ENCODE peak calls at places on chromosome 11, in nine cellular contexts. One of them, this sample, is unnamed.

GRCh38 chr11:115379528-115379927 is 124.7 kb downstream of the CADM1 start:
- DNase-seq in cardiac fibroblast: no peak
- DNase-seq in fibroblast of lung: peak
- DNase-seq in hepatocyte: no peak
- DNase-seq in fibroblast of pulmonary artery: no peak
- DNase-seq in stimulated activated naive B cell treated with anti-CD40 and anti-IgM and Interleukin-4, amounts not matched to agents 10 μg/mL and 1 μg/mL and 100 μg/mL, for 72 hours: no peak
- DNase-seq in NCI-H460: no peak
- DNase-seq in choroid plexus epithelial cell: no peak
- DNase-seq in Calu3: no peak
- DNase-seq in this sample: no peak

GRCh38 chr11:44564653-44565007 is 833 bp upstream of the CD82 start:
- DNase-seq in cardiac fibroblast: peak
- DNase-seq in fibroblast of lung: peak
- DNase-seq in hepatocyte: peak
- DNase-seq in fibroblast of pulmonary artery: peak
- DNase-seq in stimulated activated naive B cell treated with anti-CD40 and anti-IgM and Interleukin-4, amounts not matched to agents 10 μg/mL and 1 μg/mL and 100 μg/mL, for 72 hours: no peak
- DNase-seq in NCI-H460: peak
- DNase-seq in choroid plexus epithelial cell: peak
- DNase-seq in Calu3: peak
- DNase-seq in this sample: peak

GRCh38 chr11:61827573-61828378 is at the start of gene FADS2:
- DNase-seq in cardiac fibroblast: peak
- DNase-seq in fibroblast of lung: peak
- DNase-seq in hepatocyte: peak
- DNase-seq in fibroblast of pulmonary artery: peak
- DNase-seq in stimulated activated naive B cell treated with anti-CD40 and anti-IgM and Interleukin-4, amounts not matched to agents 10 μg/mL and 1 μg/mL and 100 μg/mL, for 72 hours: peak
- DNase-seq in NCI-H460: no peak
- DNase-seq in choroid plexus epithelial cell: peak
- DNase-seq in Calu3: peak
- DNase-seq in this sample: peak

GRCh38 chr11:90650124-90650523 is 427.3 kb upstream of the CHORDC1 start:
- DNase-seq in cardiac fibroblast: no peak
- DNase-seq in fibroblast of lung: no peak
- DNase-seq in hepatocyte: no peak
- DNase-seq in fibroblast of pulmonary artery: no peak
- DNase-seq in stimulated activated naive B cell treated with anti-CD40 and anti-IgM and Interleukin-4, amounts not matched to agents 10 μg/mL and 1 μg/mL and 100 μg/mL, for 72 hours: no peak
- DNase-seq in NCI-H460: no peak
- DNase-seq in choroid plexus epithelial cell: no peak
- DNase-seq in Calu3: no peak
- DNase-seq in this sample: no peak

GRCh38 chr11:11211888-11212287 is 141.2 kb downstream of the CSNK2A3 start:
- DNase-seq in cardiac fibroblast: no peak
- DNase-seq in fibroblast of lung: no peak
- DNase-seq in hepatocyte: no peak
- DNase-seq in fibroblast of pulmonary artery: no peak
- DNase-seq in stimulated activated naive B cell treated with anti-CD40 and anti-IgM and Interleukin-4, amounts not matched to agents 10 μg/mL and 1 μg/mL and 100 μg/mL, for 72 hours: no peak
- DNase-seq in NCI-H460: no peak
- DNase-seq in choroid plexus epithelial cell: no peak
- DNase-seq in Calu3: no peak
- DNase-seq in this sample: no peak

GRCh38 chr11:104120493-104121200 is 43.3 kb downstream of the PDGFD start:
- DNase-seq in cardiac fibroblast: no peak
- DNase-seq in fibroblast of lung: no peak
- DNase-seq in hepatocyte: peak
- DNase-seq in fibroblast of pulmonary artery: no peak
- DNase-seq in stimulated activated naive B cell treated with anti-CD40 and anti-IgM and Interleukin-4, amounts not matched to agents 10 μg/mL and 1 μg/mL and 100 μg/mL, for 72 hours: no peak
- DNase-seq in NCI-H460: no peak
- DNase-seq in choroid plexus epithelial cell: no peak
- DNase-seq in Calu3: no peak
- DNase-seq in this sample: no peak

GRCh38 chr11:119470316-119471266 is 47.6 kb upstream of the THY1 start:
- DNase-seq in cardiac fibroblast: peak
- DNase-seq in fibroblast of lung: peak
- DNase-seq in hepatocyte: no peak
- DNase-seq in fibroblast of pulmonary artery: peak
- DNase-seq in stimulated activated naive B cell treated with anti-CD40 and anti-IgM and Interleukin-4, amounts not matched to agents 10 μg/mL and 1 μg/mL and 100 μg/mL, for 72 hours: no peak
- DNase-seq in NCI-H460: no peak
- DNase-seq in choroid plexus epithelial cell: peak
- DNase-seq in Calu3: no peak
- DNase-seq in this sample: peak

GRCh38 chr11:1546536-1547466 is 25.3 kb downstream of the DUSP8 start:
- DNase-seq in cardiac fibroblast: peak
- DNase-seq in fibroblast of lung: peak
- DNase-seq in hepatocyte: peak
- DNase-seq in fibroblast of pulmonary artery: peak
- DNase-seq in stimulated activated naive B cell treated with anti-CD40 and anti-IgM and Interleukin-4, amounts not matched to agents 10 μg/mL and 1 μg/mL and 100 μg/mL, for 72 hours: no peak
- DNase-seq in NCI-H460: no peak
- DNase-seq in choroid plexus epithelial cell: peak
- DNase-seq in Calu3: peak
- DNase-seq in this sample: no peak

GRCh38 chr11:122850076-122850631 is 11.9 kb downstream of the CRTAM start:
- DNase-seq in cardiac fibroblast: peak
- DNase-seq in fibroblast of lung: no peak
- DNase-seq in hepatocyte: peak
- DNase-seq in fibroblast of pulmonary artery: peak
- DNase-seq in stimulated activated naive B cell treated with anti-CD40 and anti-IgM and Interleukin-4, amounts not matched to agents 10 μg/mL and 1 μg/mL and 100 μg/mL, for 72 hours: no peak
- DNase-seq in NCI-H460: no peak
- DNase-seq in choroid plexus epithelial cell: peak
- DNase-seq in Calu3: no peak
- DNase-seq in this sample: peak

GRCh38 chr11:126061707-126062678 is 673 bp downstream of the CDON start:
- DNase-seq in cardiac fibroblast: peak
- DNase-seq in fibroblast of lung: peak
- DNase-seq in hepatocyte: peak
- DNase-seq in fibroblast of pulmonary artery: peak
- DNase-seq in stimulated activated naive B cell treated with anti-CD40 and anti-IgM and Interleukin-4, amounts not matched to agents 10 μg/mL and 1 μg/mL and 100 μg/mL, for 72 hours: peak
- DNase-seq in NCI-H460: peak
- DNase-seq in choroid plexus epithelial cell: peak
- DNase-seq in Calu3: peak
- DNase-seq in this sample: peak

GRCh38 chr11:71322192-71322735 is 69.9 kb upstream of the SHANK2 start:
- DNase-seq in cardiac fibroblast: no peak
- DNase-seq in fibroblast of lung: no peak
- DNase-seq in hepatocyte: no peak
- DNase-seq in fibroblast of pulmonary artery: no peak
- DNase-seq in stimulated activated naive B cell treated with anti-CD40 and anti-IgM and Interleukin-4, amounts not matched to agents 10 μg/mL and 1 μg/mL and 100 μg/mL, for 72 hours: no peak
- DNase-seq in NCI-H460: no peak
- DNase-seq in choroid plexus epithelial cell: no peak
- DNase-seq in Calu3: no peak
- DNase-seq in this sample: no peak

GRCh38 chr11:50075856-50076255 is 43.2 kb downstream of the OR4C45 start:
- DNase-seq in cardiac fibroblast: no peak
- DNase-seq in fibroblast of lung: no peak
- DNase-seq in hepatocyte: no peak
- DNase-seq in fibroblast of pulmonary artery: no peak
- DNase-seq in stimulated activated naive B cell treated with anti-CD40 and anti-IgM and Interleukin-4, amounts not matched to agents 10 μg/mL and 1 μg/mL and 100 μg/mL, for 72 hours: no peak
- DNase-seq in NCI-H460: no peak
- DNase-seq in choroid plexus epithelial cell: no peak
- DNase-seq in Calu3: no peak
- DNase-seq in this sample: no peak

GRCh38 chr11:73902303-73902702 is 25.5 kb downstream of the PAAF1 start:
- DNase-seq in cardiac fibroblast: no peak
- DNase-seq in fibroblast of lung: no peak
- DNase-seq in hepatocyte: no peak
- DNase-seq in fibroblast of pulmonary artery: no peak
- DNase-seq in stimulated activated naive B cell treated with anti-CD40 and anti-IgM and Interleukin-4, amounts not matched to agents 10 μg/mL and 1 μg/mL and 100 μg/mL, for 72 hours: no peak
- DNase-seq in NCI-H460: no peak
- DNase-seq in choroid plexus epithelial cell: no peak
- DNase-seq in Calu3: no peak
- DNase-seq in this sample: no peak

GRCh38 chr11:33552756-33553155 is 147.9 kb downstream of the C11orf91 start:
- DNase-seq in cardiac fibroblast: peak
- DNase-seq in fibroblast of lung: no peak
- DNase-seq in hepatocyte: no peak
- DNase-seq in fibroblast of pulmonary artery: peak
- DNase-seq in stimulated activated naive B cell treated with anti-CD40 and anti-IgM and Interleukin-4, amounts not matched to agents 10 μg/mL and 1 μg/mL and 100 μg/mL, for 72 hours: no peak
- DNase-seq in NCI-H460: no peak
- DNase-seq in choroid plexus epithelial cell: no peak
- DNase-seq in Calu3: no peak
- DNase-seq in this sample: peak

GRCh38 chr11:132352497-132352896 is 982.1 kb downstream of the NTM start:
- DNase-seq in cardiac fibroblast: no peak
- DNase-seq in fibroblast of lung: no peak
- DNase-seq in hepatocyte: no peak
- DNase-seq in fibroblast of pulmonary artery: no peak
- DNase-seq in stimulated activated naive B cell treated with anti-CD40 and anti-IgM and Interleukin-4, amounts not matched to agents 10 μg/mL and 1 μg/mL and 100 μg/mL, for 72 hours: no peak
- DNase-seq in NCI-H460: no peak
- DNase-seq in choroid plexus epithelial cell: no peak
- DNase-seq in Calu3: no peak
- DNase-seq in this sample: no peak

GRCh38 chr11:43582024-43582836 is 98.3 kb upstream of the HSD17B12 start:
- DNase-seq in cardiac fibroblast: no peak
- DNase-seq in fibroblast of lung: no peak
- DNase-seq in hepatocyte: no peak
- DNase-seq in fibroblast of pulmonary artery: no peak
- DNase-seq in stimulated activated naive B cell treated with anti-CD40 and anti-IgM and Interleukin-4, amounts not matched to agents 10 μg/mL and 1 μg/mL and 100 μg/mL, for 72 hours: no peak
- DNase-seq in NCI-H460: no peak
- DNase-seq in choroid plexus epithelial cell: no peak
- DNase-seq in Calu3: no peak
- DNase-seq in this sample: no peak

GRCh38 chr11:89321401-89321800 is 143.7 kb downstream of the TYR start:
- DNase-seq in cardiac fibroblast: peak
- DNase-seq in fibroblast of lung: no peak
- DNase-seq in hepatocyte: no peak
- DNase-seq in fibroblast of pulmonary artery: peak
- DNase-seq in stimulated activated naive B cell treated with anti-CD40 and anti-IgM and Interleukin-4, amounts not matched to agents 10 μg/mL and 1 μg/mL and 100 μg/mL, for 72 hours: no peak
- DNase-seq in NCI-H460: no peak
- DNase-seq in choroid plexus epithelial cell: no peak
- DNase-seq in Calu3: no peak
- DNase-seq in this sample: no peak

GRCh38 chr11:93849751-93850584 is 450 bp downstream of the VSTM5 start:
- DNase-seq in cardiac fibroblast: peak
- DNase-seq in fibroblast of lung: peak
- DNase-seq in hepatocyte: peak
- DNase-seq in fibroblast of pulmonary artery: peak
- DNase-seq in stimulated activated naive B cell treated with anti-CD40 and anti-IgM and Interleukin-4, amounts not matched to agents 10 μg/mL and 1 μg/mL and 100 μg/mL, for 72 hours: no peak
- DNase-seq in NCI-H460: no peak
- DNase-seq in choroid plexus epithelial cell: peak
- DNase-seq in Calu3: peak
- DNase-seq in this sample: peak

GRCh38 chr11:95067042-95067827 is 516 bp downstream of the SRSF8 start:
- DNase-seq in cardiac fibroblast: peak
- DNase-seq in fibroblast of lung: peak
- DNase-seq in hepatocyte: peak
- DNase-seq in fibroblast of pulmonary artery: peak
- DNase-seq in stimulated activated naive B cell treated with anti-CD40 and anti-IgM and Interleukin-4, amounts not matched to agents 10 μg/mL and 1 μg/mL and 100 μg/mL, for 72 hours: peak
- DNase-seq in NCI-H460: peak
- DNase-seq in choroid plexus epithelial cell: peak
- DNase-seq in Calu3: peak
- DNase-seq in this sample: peak

GRCh38 chr11:126862664-126863247 is 137.8 kb downstream of the KIRREL3 start:
- DNase-seq in cardiac fibroblast: no peak
- DNase-seq in fibroblast of lung: no peak
- DNase-seq in hepatocyte: no peak
- DNase-seq in fibroblast of pulmonary artery: no peak
- DNase-seq in stimulated activated naive B cell treated with anti-CD40 and anti-IgM and Interleukin-4, amounts not matched to agents 10 μg/mL and 1 μg/mL and 100 μg/mL, for 72 hours: no peak
- DNase-seq in NCI-H460: no peak
- DNase-seq in choroid plexus epithelial cell: no peak
- DNase-seq in Calu3: no peak
- DNase-seq in this sample: no peak

GRCh38 chr11:20308601-20309000 is 54.9 kb upstream of the HTATIP2 start:
- DNase-seq in cardiac fibroblast: no peak
- DNase-seq in fibroblast of lung: no peak
- DNase-seq in hepatocyte: no peak
- DNase-seq in fibroblast of pulmonary artery: no peak
- DNase-seq in stimulated activated naive B cell treated with anti-CD40 and anti-IgM and Interleukin-4, amounts not matched to agents 10 μg/mL and 1 μg/mL and 100 μg/mL, for 72 hours: no peak
- DNase-seq in NCI-H460: no peak
- DNase-seq in choroid plexus epithelial cell: no peak
- DNase-seq in Calu3: no peak
- DNase-seq in this sample: no peak

GRCh38 chr11:122898799-122899198 is 16.2 kb downstream of the JHY start:
- DNase-seq in cardiac fibroblast: no peak
- DNase-seq in fibroblast of lung: no peak
- DNase-seq in hepatocyte: no peak
- DNase-seq in fibroblast of pulmonary artery: no peak
- DNase-seq in stimulated activated naive B cell treated with anti-CD40 and anti-IgM and Interleukin-4, amounts not matched to agents 10 μg/mL and 1 μg/mL and 100 μg/mL, for 72 hours: no peak
- DNase-seq in NCI-H460: no peak
- DNase-seq in choroid plexus epithelial cell: no peak
- DNase-seq in Calu3: no peak
- DNase-seq in this sample: no peak

GRCh38 chr11:2158291-2158737 is 2.7 kb downstream of the INS start:
- DNase-seq in cardiac fibroblast: no peak
- DNase-seq in fibroblast of lung: no peak
- DNase-seq in hepatocyte: no peak
- DNase-seq in fibroblast of pulmonary artery: no peak
- DNase-seq in stimulated activated naive B cell treated with anti-CD40 and anti-IgM and Interleukin-4, amounts not matched to agents 10 μg/mL and 1 μg/mL and 100 μg/mL, for 72 hours: no peak
- DNase-seq in NCI-H460: no peak
- DNase-seq in choroid plexus epithelial cell: no peak
- DNase-seq in Calu3: no peak
- DNase-seq in this sample: no peak